ENCODE peak calls at places on chromosome 19, in eight cellular contexts. One of them, this sample, is unnamed. For H3K27me3, the result is how much of the 10 kb centered on the place peaks cover.

GRCh38 chr19:23249911-23250649 is at the start of gene ZNF724:
- DNase-seq in psoas muscle: peak
- DNase-seq in cardiac muscle cell: peak
- DNase-seq in AG04450: peak
- DNase-seq in ovary: peak
- DNase-seq in left lung: peak
- DNase-seq in dorsolateral prefrontal cortex: peak
- DNase-seq in heart left ventricle: peak
- DNase-seq in this sample: peak

GRCh38 chr19:38020331-38020730 is 113.3 kb downstream of the SIPA1L3 start:
- DNase-seq in AG04450: no peak
- DNase-seq in ovary: no peak
- DNase-seq in dorsolateral prefrontal cortex: no peak
- DNase-seq in psoas muscle: no peak
- DNase-seq in heart left ventricle: no peak
- DNase-seq in cardiac muscle cell: no peak
- DNase-seq in left lung: no peak
- DNase-seq in this sample: no peak

GRCh38 chr19:48424694-48425219 is 21.0 kb upstream of the GRWD1 start:
- DNase-seq in left lung: peak
- DNase-seq in ovary: peak
- DNase-seq in dorsolateral prefrontal cortex: no peak
- DNase-seq in heart left ventricle: peak
- DNase-seq in cardiac muscle cell: no peak
- DNase-seq in AG04450: no peak
- DNase-seq in psoas muscle: no peak
- DNase-seq in this sample: peak

GRCh38 chr19:51366050-51366998 is at the start of gene ETFB:
- DNase-seq in dorsolateral prefrontal cortex: peak
- DNase-seq in psoas muscle: peak
- DNase-seq in cardiac muscle cell: peak
- DNase-seq in heart left ventricle: peak
- DNase-seq in left lung: peak
- DNase-seq in AG04450: peak
- DNase-seq in ovary: peak
- DNase-seq in this sample: peak

GRCh38 chr19:33429891-33430673 is 56.6 kb downstream of the CEBPG start:
- DNase-seq in psoas muscle: peak
- DNase-seq in heart left ventricle: no peak
- DNase-seq in AG04450: no peak
- DNase-seq in dorsolateral prefrontal cortex: peak
- DNase-seq in left lung: peak
- DNase-seq in cardiac muscle cell: no peak
- DNase-seq in ovary: no peak
- DNase-seq in this sample: no peak

GRCh38 chr19:944171-944567 is 18.3 kb downstream of the ARID3A start:
- DNase-seq in left lung: no peak
- DNase-seq in heart left ventricle: no peak
- DNase-seq in dorsolateral prefrontal cortex: no peak
- DNase-seq in psoas muscle: no peak
- DNase-seq in ovary: peak
- DNase-seq in cardiac muscle cell: no peak
- DNase-seq in AG04450: no peak
- DNase-seq in this sample: no peak

GRCh38 chr19:13118424-13119193 is 545 bp downstream of the NACC1 start:
- DNase-seq in dorsolateral prefrontal cortex: no peak
- DNase-seq in cardiac muscle cell: peak
- DNase-seq in left lung: peak
- DNase-seq in AG04450: no peak
- DNase-seq in ovary: peak
- DNase-seq in psoas muscle: peak
- DNase-seq in heart left ventricle: peak
- DNase-seq in this sample: no peak

GRCh38 chr19:3115411-3115810 is 20.4 kb upstream of the GNA15 start:
- DNase-seq in left lung: no peak
- DNase-seq in cardiac muscle cell: peak
- DNase-seq in ovary: no peak
- DNase-seq in heart left ventricle: no peak
- DNase-seq in psoas muscle: peak
- DNase-seq in dorsolateral prefrontal cortex: no peak
- DNase-seq in AG04450: no peak
- DNase-seq in this sample: no peak

GRCh38 chr19:13817018-13817614 is 21.9 kb downstream of the ZSWIM4 start:
- DNase-seq in psoas muscle: no peak
- DNase-seq in left lung: no peak
- DNase-seq in dorsolateral prefrontal cortex: no peak
- DNase-seq in cardiac muscle cell: peak
- DNase-seq in AG04450: no peak
- DNase-seq in heart left ventricle: peak
- DNase-seq in ovary: no peak
- DNase-seq in this sample: no peak

GRCh38 chr19:9883231-9883758 is 48.2 kb downstream of the PIN1 start:
- DNase-seq in cardiac muscle cell: no peak
- DNase-seq in dorsolateral prefrontal cortex: peak
- DNase-seq in AG04450: no peak
- DNase-seq in psoas muscle: no peak
- DNase-seq in heart left ventricle: no peak
- DNase-seq in ovary: no peak
- DNase-seq in left lung: no peak
- DNase-seq in this sample: no peak
- H3K27me3 ChIP-seq in cardiac muscle cell: under half
- H3K27me3 ChIP-seq in dorsolateral prefrontal cortex: under half
- H3K27me3 ChIP-seq in AG04450: under half
- H3K27me3 ChIP-seq in psoas muscle: under half
- H3K27me3 ChIP-seq in heart left ventricle: under half
- H3K27me3 ChIP-seq in ovary: under half
- H3K27me3 ChIP-seq in left lung: under half
- H3K27me3 ChIP-seq in this sample: under half

GRCh38 chr19:43784251-43784980 is 3.6 kb upstream of the KCNN4 start:
- DNase-seq in ovary: no peak
- DNase-seq in dorsolateral prefrontal cortex: no peak
- DNase-seq in heart left ventricle: no peak
- DNase-seq in psoas muscle: no peak
- DNase-seq in cardiac muscle cell: no peak
- DNase-seq in AG04450: peak
- DNase-seq in left lung: peak
- DNase-seq in this sample: no peak
- TF ChIP-seq CTCF in ovary: no peak
- TF ChIP-seq CTCF in dorsolateral prefrontal cortex: no peak
- TF ChIP-seq CTCF in heart left ventricle: no peak
- TF ChIP-seq CTCF in psoas muscle: no peak
- TF ChIP-seq CTCF in cardiac muscle cell: no peak
- TF ChIP-seq CTCF in AG04450: no peak
- TF ChIP-seq CTCF in left lung: no peak
- TF ChIP-seq CTCF in this sample: no peak

DNA sequence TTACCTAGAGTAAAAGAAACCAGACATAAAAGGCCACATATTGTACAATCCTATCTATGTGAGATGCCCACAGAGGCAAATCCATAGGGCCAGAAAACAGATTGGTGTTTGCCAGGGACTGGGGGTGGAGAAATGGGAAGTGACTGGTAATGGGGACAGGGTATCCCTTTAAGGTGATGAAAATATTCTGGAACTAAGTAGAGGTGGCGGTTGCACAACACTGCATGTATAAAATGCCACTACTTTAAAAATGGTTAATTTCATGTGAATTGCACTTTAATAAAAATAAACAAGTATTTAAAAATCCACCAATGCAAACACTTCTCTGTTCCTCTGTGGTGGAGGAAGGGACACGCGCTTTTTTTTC is 41.5 kb upstream of the KLF2 start:
- DNase-seq in AG04450: no peak
- DNase-seq in left lung: no peak
- DNase-seq in psoas muscle: no peak
- DNase-seq in dorsolateral prefrontal cortex: no peak
- DNase-seq in ovary: no peak
- DNase-seq in cardiac muscle cell: no peak
- DNase-seq in heart left ventricle: no peak
- DNase-seq in this sample: no peak
- H3K4me3 ChIP-seq in AG04450: no peak
- H3K4me3 ChIP-seq in left lung: peak
- H3K4me3 ChIP-seq in psoas muscle: peak
- H3K4me3 ChIP-seq in dorsolateral prefrontal cortex: peak
- H3K4me3 ChIP-seq in ovary: peak
- H3K4me3 ChIP-seq in cardiac muscle cell: no peak
- H3K4me3 ChIP-seq in heart left ventricle: peak
- H3K4me3 ChIP-seq in this sample: no peak

GRCh38 chr19:42312370-42312769 is 739 bp upstream of the TMEM145 start:
- DNase-seq in ovary: no peak
- DNase-seq in psoas muscle: no peak
- DNase-seq in AG04450: no peak
- DNase-seq in heart left ventricle: no peak
- DNase-seq in cardiac muscle cell: no peak
- DNase-seq in left lung: no peak
- DNase-seq in dorsolateral prefrontal cortex: no peak
- DNase-seq in this sample: no peak

GRCh38 chr19:42309686-42310085 is 3.4 kb upstream of the TMEM145 start:
- DNase-seq in dorsolateral prefrontal cortex: no peak
- DNase-seq in left lung: no peak
- DNase-seq in cardiac muscle cell: no peak
- DNase-seq in psoas muscle: no peak
- DNase-seq in ovary: no peak
- DNase-seq in AG04450: no peak
- DNase-seq in heart left ventricle: no peak
- DNase-seq in this sample: no peak

GRCh38 chr19:42313096-42313839 is at the start of gene TMEM145:
- DNase-seq in AG04450: no peak
- DNase-seq in cardiac muscle cell: peak
- DNase-seq in psoas muscle: peak
- DNase-seq in dorsolateral prefrontal cortex: peak
- DNase-seq in heart left ventricle: no peak
- DNase-seq in ovary: peak
- DNase-seq in left lung: no peak
- DNase-seq in this sample: no peak

GRCh38 chr19:42313840-42314755 is 989 bp downstream of the TMEM145 start:
- DNase-seq in cardiac muscle cell: no peak
- DNase-seq in left lung: no peak
- DNase-seq in psoas muscle: no peak
- DNase-seq in ovary: no peak
- DNase-seq in dorsolateral prefrontal cortex: no peak
- DNase-seq in AG04450: no peak
- DNase-seq in heart left ventricle: no peak
- DNase-seq in this sample: no peak

GRCh38 chr19:42311612-42312160 is 1.4 kb upstream of the TMEM145 start:
- DNase-seq in AG04450: no peak
- DNase-seq in heart left ventricle: no peak
- DNase-seq in psoas muscle: no peak
- DNase-seq in ovary: no peak
- DNase-seq in left lung: no peak
- DNase-seq in cardiac muscle cell: no peak
- DNase-seq in dorsolateral prefrontal cortex: no peak
- DNase-seq in this sample: no peak
- H3K27me3 ChIP-seq in AG04450: under half
- H3K27me3 ChIP-seq in heart left ventricle: under half
- H3K27me3 ChIP-seq in psoas muscle: under half
- H3K27me3 ChIP-seq in ovary: under half
- H3K27me3 ChIP-seq in left lung: under half
- H3K27me3 ChIP-seq in cardiac muscle cell: under half
- H3K27me3 ChIP-seq in dorsolateral prefrontal cortex: under half
- H3K27me3 ChIP-seq in this sample: under half

This sample was measured in BJ.